ENCODE peak calls at places on chromosomes 5 and 9, in four cellular contexts. U is colonic mucosa, B is tibial artery, A is AG04449. J is an unnamed sample.

GRCh38 chr9:31210982-31211570 is 1173.4 kb upstream of the ACO1 start:
- DNase-seq in U (no peak), B (no peak), A (no peak), J (peak)

GRCh38 chr5:8840237-8840636 is 705.6 kb downstream of the SEMA5A start:
- DNase-seq in U (no peak), B (no peak), A (no peak), J (no peak)

GRCh38 chr9:114273461-114273881 is 49.4 kb upstream of the ORM1 start:
- DNase-seq in U (no peak), B (peak), A (no peak), J (no peak)

GRCh38 chr5:174323878-174324281 is 278.4 kb downstream of the NSG2 start:
- DNase-seq in U (no peak), B (peak), A (no peak), J (no peak)

GRCh38 chr9:72592501-72593403 is 71.3 kb downstream of the TMC1 start:
- DNase-seq in U (peak), B (no peak), A (no peak), J (peak)

GRCh38 chr9:113649054-113649453 is 185.5 kb downstream of the RGS3 start:
- DNase-seq in U (no peak), B (no peak), A (no peak), J (no peak)

GRCh38 chr5:123155511-123155923 is 66.5 kb downstream of the PRDM6 start:
- DNase-seq in U (no peak), B (no peak), A (no peak), J (no peak)

GRCh38 chr9:135252980-135253304 is 165.5 kb downstream of the OLFM1 start:
- DNase-seq in U (no peak), B (no peak), A (no peak), J (no peak)

GRCh38 chr9:74953235-74953741 is 576 bp upstream of the C9orf40 start:
- DNase-seq in U (peak), B (no peak), A (no peak), J (no peak)

GRCh38 chr5:108900668-108901067 is 153.0 kb downstream of the FER start:
- DNase-seq in U (no peak), B (no peak), A (no peak), J (no peak)

GRCh38 chr9:112112941-112113399 is 62.1 kb downstream of the SUSD1 start:
- DNase-seq in U (peak), B (no peak), A (no peak), J (no peak)

GRCh38 chr9:127904888-127905728 is 5.7 kb upstream of the ST6GALNAC6 start:
- DNase-seq in U (peak), B (no peak), A (no peak), J (no peak)

GRCh38 chr5:72510610-72511121 is 3.5 kb upstream of the ZNF366 start:
- DNase-seq in U (peak), B (peak), A (no peak), J (no peak)

GRCh38 chr5:135569755-135570452 is 8.9 kb downstream of the CXCL14 start:
- DNase-seq in U (no peak), B (no peak), A (no peak), J (no peak)

GRCh38 chr9:76687861-76688374 is 76.3 kb upstream of the PCA3 start:
- DNase-seq in U (no peak), B (no peak), A (no peak), J (peak)

GRCh38 chr9:21994526-21994995 is at the start of gene CDKN2B-AS1:
- DNase-seq in U (peak), B (no peak), A (no peak), J (no peak)

GRCh38 chr5:38660194-38660668 is 103.8 kb upstream of the LIFR start:
- DNase-seq in U (no peak), B (no peak), A (no peak), J (no peak)

GRCh38 chr5:142319560-142320426 is 5.0 kb downstream of the SPRY4 start:
- DNase-seq in U (no peak), B (no peak), A (no peak), J (no peak)

GRCh38 chr5:142322403-142322746 is 2.4 kb downstream of the SPRY4 start:
- DNase-seq in U (no peak), B (no peak), A (no peak), J (no peak)

GRCh38 chr5:142320427-142320732 is 4.4 kb downstream of the SPRY4 start:
- DNase-seq in U (no peak), B (no peak), A (no peak), J (no peak)

GRCh38 chr5:142319105-142319504 is 5.7 kb downstream of the SPRY4 start:
- DNase-seq in U (no peak), B (no peak), A (no peak), J (no peak)

DNA sequence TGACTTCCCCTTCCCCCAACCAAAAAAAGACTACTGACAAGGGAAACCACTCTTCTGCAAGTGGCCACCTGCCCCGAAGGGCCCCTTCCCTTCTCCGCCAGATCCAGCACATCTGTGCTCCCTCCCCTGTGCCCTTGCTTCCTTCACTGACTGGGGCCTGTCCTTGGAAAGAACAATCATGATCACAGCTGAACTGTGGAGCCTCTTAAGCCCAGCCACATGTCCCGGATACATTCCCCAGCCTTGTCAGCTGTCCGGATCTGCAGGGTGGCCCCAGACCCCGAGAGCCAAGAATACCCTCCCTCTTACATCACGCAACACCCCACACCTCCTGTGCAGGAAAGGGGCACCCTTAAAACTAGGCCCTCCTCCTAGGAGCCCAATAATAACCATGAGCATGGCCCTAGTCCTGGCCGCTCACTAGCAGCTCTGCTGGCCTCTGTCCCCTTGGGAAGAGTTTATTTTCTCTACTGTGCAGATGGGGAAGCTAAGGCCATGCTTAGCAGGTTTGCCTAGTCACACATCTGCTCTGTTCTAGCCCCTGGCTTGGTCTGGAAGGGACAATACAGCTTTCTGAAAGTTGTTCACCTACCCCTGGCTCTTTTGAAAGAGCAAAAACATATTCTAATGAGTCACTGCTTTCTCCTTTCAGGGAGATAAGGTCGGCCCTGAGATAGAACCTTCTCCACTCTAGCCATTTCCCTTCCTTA is 3.8 kb downstream of the SPRY4 start:
- DNase-seq in U (no peak), B (no peak), A (no peak), J (no peak)
- H3K4me3 ChIP-seq in U (no peak), B (peak), A (peak), J (peak)

DNA sequence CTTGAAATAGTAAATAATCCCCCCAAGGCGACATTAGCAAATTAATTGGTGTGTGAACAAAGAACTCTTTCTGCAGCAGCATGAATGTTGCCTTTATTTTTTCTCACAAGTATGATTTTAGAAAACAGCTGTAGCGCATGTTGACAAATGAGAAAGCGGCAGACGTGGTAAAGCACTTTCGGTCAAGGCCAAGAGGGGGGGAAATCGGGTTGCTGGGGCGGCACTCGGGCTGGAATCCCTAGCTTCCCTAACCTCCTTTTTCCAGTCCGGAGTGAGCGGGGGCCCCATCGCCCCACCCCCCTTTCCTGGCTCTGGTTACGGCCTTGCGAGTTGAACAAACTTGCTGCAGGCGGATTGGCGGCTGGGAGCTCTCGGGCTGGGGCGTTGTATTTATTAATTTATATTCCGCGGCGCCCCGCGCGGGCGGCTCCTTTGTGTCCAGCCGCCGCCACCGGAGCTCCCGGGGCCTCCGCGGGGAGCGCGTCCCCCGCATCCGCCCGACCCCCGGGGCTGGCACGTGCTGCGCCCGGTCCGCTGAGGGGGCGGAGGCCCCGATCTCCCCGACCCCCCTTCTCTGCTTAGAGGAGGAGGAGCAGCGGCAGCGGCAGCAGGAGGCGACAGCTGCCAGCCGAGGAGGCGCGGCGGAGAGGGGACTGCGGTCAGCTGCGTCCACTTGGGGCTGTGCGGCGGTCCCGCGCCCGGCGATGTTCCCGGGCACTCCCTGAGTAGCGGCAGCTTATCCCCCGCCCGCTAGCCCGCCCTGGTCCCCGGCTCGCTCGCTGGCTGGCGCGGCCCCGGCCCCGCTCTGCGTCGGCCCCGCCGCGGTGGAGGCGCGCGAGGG is at the start of gene RHOBTB3:
- DNase-seq in U (peak), B (peak), A (peak), J (peak)
- TF ChIP-seq CTCF in U (no peak), B (no peak), A (peak), J (no peak)

GRCh38 chr5:58156354-58156753 is 303.5 kb downstream of the PLK2 start:
- DNase-seq in U (no peak), B (peak), A (no peak), J (no peak)
- H3K4me3 ChIP-seq in U (no peak), B (no peak), A (no peak), J (no peak)

GRCh38 chr5:57082441-57083067 is 91.3 kb upstream of the GPBP1 start:
- DNase-seq in U (no peak), B (no peak), A (no peak), J (peak)
- TF ChIP-seq CTCF in U (peak), B (no peak), A (no peak), J (peak)

GRCh38 chr5:177507165-177507564 is 2.5 kb downstream of the DOK3 start:
- DNase-seq in U (no peak), B (no peak), A (no peak), J (no peak)
- H3K4me3 ChIP-seq in U (no peak), B (no peak), A (no peak), J (no peak)

DNA sequence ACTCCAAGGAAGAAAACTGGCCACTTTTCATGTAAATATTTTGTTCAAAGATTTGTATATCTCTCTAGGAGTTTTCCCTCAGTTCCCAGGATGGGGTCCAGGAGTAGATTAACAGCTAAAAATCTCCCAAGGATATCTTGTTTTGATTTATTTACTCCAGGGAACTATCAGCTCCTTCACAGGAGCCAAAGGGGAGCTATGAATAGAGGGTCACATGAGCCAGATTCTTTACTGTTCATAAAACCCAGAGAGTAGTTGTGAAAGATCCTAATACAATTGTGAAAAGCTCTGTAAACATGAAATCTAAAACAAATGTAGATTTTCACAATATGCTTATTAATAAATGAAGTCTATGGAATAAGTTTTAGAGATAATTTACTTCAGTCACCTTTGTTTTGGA is 16.9 kb downstream of the DIMT1 start:
- DNase-seq in U (no peak), B (no peak), A (no peak), J (no peak)
- TF ChIP-seq CTCF in U (no peak), B (no peak), A (no peak), J (no peak)

GRCh38 chr5:85452322-85453025 is 1067.8 kb upstream of the EDIL3 start:
- DNase-seq in U (no peak), B (no peak), A (no peak), J (peak)
- H3K4me3 ChIP-seq in U (no peak), B (no peak), A (no peak), J (no peak)

GRCh38 chr9:116116411-116116810 is 37.2 kb upstream of the PAPPA start:
- DNase-seq in U (no peak), B (no peak), A (no peak), J (no peak)

GRCh38 chr9:116115731-116116353 is 37.7 kb upstream of the PAPPA start:
- DNase-seq in U (no peak), B (no peak), A (no peak), J (no peak)

GRCh38 chr9:116112236-116112635 is 41.4 kb upstream of the PAPPA start:
- DNase-seq in U (no peak), B (no peak), A (no peak), J (no peak)
- TF ChIP-seq CTCF in U (no peak), B (no peak), A (peak), J (peak)

GRCh38 chr9:25677301-25678146 is 720 bp downstream of the TUSC1 start:
- DNase-seq in U (peak), B (peak), A (no peak), J (no peak)
- H3K4me3 ChIP-seq in U (peak), B (peak), A (peak), J (peak)